ENCODE peak calls at places on chromosomes 12 and 14, in ten cellular contexts. W is PC-3; T is astrocyte of the spinal cord; H is ELF-1; J is fibroblast of lung; M is AG09319; E is mesendoderm; I is RWPE1; B is activated CD4-positive, alpha-beta T cell treated with anti-CD3 and anti-CD28 coated beads, Interleukin-2, amount 10 ng/mL, durations not matched to agents 7 days and 5 days; F is psoas muscle. A is an unnamed sample.

GRCh38 chr12:4910502-4911315 is 1.0 kb downstream of the KCNA1 start:
- DNase-seq in I (no peak), J (no peak), B (no peak), F (no peak), H (no peak), M (no peak), W (no peak), T (no peak), E (no peak), A (no peak)

GRCh38 chr12:10214131-10214876 is 1.6 kb downstream of the GABARAPL1 start:
- DNase-seq in M (no peak), W (peak; percentile 42), I (peak; percentile 8), B (no peak), E (peak; percentile 78), J (peak; percentile 86), H (no peak), F (no peak), T (peak; percentile 76), A (no peak)

GRCh38 chr12:46390881-46391280 is 18.3 kb upstream of the SLC38A2 start:
- DNase-seq in I (no peak), E (no peak), M (no peak), W (no peak), T (no peak), H (no peak), J (no peak), F (no peak), B (no peak), A (peak; percentile 61)

GRCh38 chr14:31270196-31270772 is 62.7 kb upstream of the HECTD1 start:
- DNase-seq in F (peak; percentile 21), H (peak; percentile 10), J (no peak), E (peak; percentile 47), B (peak; percentile 10), W (no peak), I (no peak), T (no peak), M (no peak), A (no peak)

GRCh38 chr14:69043598-69044267 is 64.6 kb upstream of the ACTN1 start:
- DNase-seq in I (no peak), F (peak; percentile 19), J (peak; percentile 90), H (no peak), B (no peak), E (no peak), T (peak; percentile 66), M (no peak), W (no peak), A (no peak)

GRCh38 chr14:63875311-63875710 is 22.5 kb downstream of the SYNE2 start:
- DNase-seq in J (peak; percentile 82), T (peak; percentile 74), I (no peak), F (no peak), E (no peak), W (peak; percentile 43), B (no peak), H (no peak), M (no peak), A (no peak)

GRCh38 chr12:53201170-53201541 is 5.9 kb downstream of the ITGB7 start:
- DNase-seq in F (no peak), T (peak; percentile 52), M (no peak), H (no peak), I (no peak), B (no peak), E (no peak), J (peak; percentile 71), W (no peak), A (peak; percentile 49)

GRCh38 chr12:107523760-107524558 is 161.6 kb upstream of the PWP1 start:
- DNase-seq in W (no peak), H (no peak), J (no peak), T (no peak), I (no peak), F (no peak), M (no peak), B (no peak), E (no peak), A (no peak)

GRCh38 chr14:24064856-24065255 is 6.5 kb upstream of the CPNE6 start:
- DNase-seq in W (no peak), E (no peak), F (no peak), H (no peak), M (no peak), B (no peak), I (no peak), T (no peak), J (no peak), A (no peak)

GRCh38 chr12:48165089-48166031 is 8.0 kb upstream of the ASB8 start:
- DNase-seq in T (peak; percentile 52), M (no peak), H (no peak), W (peak; percentile 69), I (peak; percentile 64), F (no peak), B (peak; percentile 78), E (peak; percentile 71), J (peak; percentile 49), A (peak; percentile 63)

GRCh38 chr12:76637807-76638206 is 78.2 kb upstream of the OSBPL8 start:
- DNase-seq in H (no peak), J (peak; percentile 75), I (peak; percentile 63), F (no peak), B (no peak), M (no peak), T (peak; percentile 12), W (peak; percentile 87), E (no peak), A (no peak)

GRCh38 chr14:88668448-88669116 is 105.7 kb downstream of the ZC3H14 start:
- DNase-seq in I (no peak), H (no peak), T (no peak), W (no peak), E (no peak), M (no peak), F (no peak), B (no peak), J (no peak), A (no peak)

GRCh38 chr12:26135010-26135420 is 10.2 kb upstream of the BHLHE41 start:
- DNase-seq in E (no peak), H (no peak), T (peak; percentile 87), F (no peak), M (no peak), B (no peak), W (peak; percentile 31), I (no peak), J (peak; percentile 83), A (peak; percentile 51)

GRCh38 chr14:25570483-25570882 is 520.5 kb upstream of the STXBP6 start:
- DNase-seq in J (no peak), T (no peak), F (no peak), I (no peak), E (no peak), W (no peak), B (no peak), M (no peak), H (no peak), A (no peak)

GRCh38 chr12:108237272-108237671 is 101.8 kb downstream of the CMKLR1 start:
- DNase-seq in E (peak; percentile 56), J (no peak), W (peak; percentile 53), T (no peak), I (no peak), H (peak; percentile 49), B (no peak), F (no peak), M (no peak), A (peak; percentile 14)

GRCh38 chr14:51004352-51004800 is 60.1 kb upstream of the PYGL start:
- DNase-seq in B (no peak), W (no peak), I (no peak), M (no peak), E (no peak), T (no peak), H (no peak), J (no peak), F (peak; percentile 24), A (no peak)

GRCh38 chr12:71967176-71967575 is 28.5 kb downstream of the TPH2 start:
- DNase-seq in I (no peak), F (no peak), T (no peak), B (no peak), W (no peak), E (no peak), M (no peak), H (no peak), J (peak; percentile 10), A (no peak)

GRCh38 chr14:100670017-100670974 is 56.4 kb upstream of the DLK1 start:
- DNase-seq in E (no peak), H (no peak), I (no peak), W (no peak), J (no peak), M (no peak), F (peak; percentile 3), T (no peak), B (no peak), A (no peak)

GRCh38 chr12:3170423-3171194 is 93.4 kb downstream of the TSPAN9 start:
- DNase-seq in W (peak; percentile 81), M (peak; percentile 24), I (peak; percentile 85), F (no peak), J (peak; percentile 96), E (no peak), T (peak; percentile 93), H (no peak), B (no peak), A (no peak)

GRCh38 chr12:71888521-71888920 is 49.0 kb downstream of the TBC1D15 start:
- DNase-seq in F (no peak), J (no peak), M (no peak), E (no peak), H (no peak), I (no peak), W (no peak), B (no peak), T (no peak), A (no peak)

GRCh38 chr12:94793191-94793595 is 142.8 kb upstream of the TMCC3 start:
- DNase-seq in J (peak; percentile 4), M (no peak), E (peak; percentile 74), W (no peak), I (no peak), F (no peak), B (no peak), T (peak; percentile 50), H (peak; percentile 83), A (no peak)

GRCh38 chr12:25877446-25877845 is 81.0 kb upstream of the RASSF8 start:
- DNase-seq in W (peak; percentile 79), T (no peak), H (no peak), E (no peak), I (no peak), J (no peak), M (no peak), B (no peak), F (no peak), A (no peak)

GRCh38 chr12:131499160-131499863 is 211.6 kb upstream of the SFSWAP start:
- DNase-seq in B (no peak), H (no peak), J (no peak), W (no peak), M (no peak), T (no peak), I (peak; percentile 36), E (no peak), F (no peak), A (no peak)

GRCh38 chr12:104177663-104178501 is 37.7 kb upstream of the TXNRD1 start:
- DNase-seq in E (peak; percentile 34), B (no peak), F (peak; percentile 75), M (peak; percentile 98), W (peak; percentile 85), J (peak; percentile 99), H (peak; percentile 28), I (peak; percentile 64), T (peak; percentile 95), A (peak; percentile 3)

GRCh38 chr14:69287096-69287991 is 27.4 kb downstream of the GALNT16 start:
- DNase-seq in W (peak; percentile 31), M (no peak), B (no peak), I (no peak), J (peak; percentile 29), T (peak; percentile 10), E (peak; percentile 64), H (peak; percentile 36), F (no peak), A (no peak)

GRCh38 chr12:7127916-7128626 is 618 bp downstream of the RBP5 start:
- DNase-seq in B (no peak), I (no peak), M (no peak), F (no peak), E (no peak), W (no peak), J (no peak), H (no peak), T (no peak), A (no peak)

GRCh38 chr12:32891526-32891925 is 5.1 kb downstream of the PKP2 start:
- DNase-seq in F (no peak), T (no peak), W (no peak), H (no peak), M (no peak), I (no peak), J (no peak), B (no peak), E (no peak), A (no peak)

GRCh38 chr12:6871052-6871957 is 1.8 kb downstream of the SPSB2 start:
- DNase-seq in J (peak; percentile 23), H (peak; percentile 47), B (peak; percentile 61), T (peak; percentile 5), E (peak; percentile 53), M (no peak), F (no peak), W (peak; percentile 69), I (peak; percentile 62), A (peak; percentile 53)